ENCODE peak calls at places on chromosomes 3 and 15, in six cellular contexts. B is AG09309, O is fibroblast of mammary gland, W is osteocyte, A is HepG2, J is fibroblast of lung. E is an unnamed sample.

GRCh38 chr3:148958681-148959080 is 32.7 kb upstream of the GYG1 start:
- DNase-seq in B (no peak), O (no peak), W (no peak), A (no peak), J (no peak), E (no peak)

GRCh38 chr3:72745146-72745976 is 102.9 kb downstream of the SHQ1 start:
- DNase-seq in B (no peak), O (no peak), W (no peak), A (no peak), J (peak), E (no peak)

GRCh38 chr15:80068578-80068977 is 9.1 kb downstream of the ZFAND6 start:
- DNase-seq in B (peak), O (peak), W (no peak), A (no peak), J (peak), E (no peak)

GRCh38 chr3:50125541-50126286 is 29.4 kb upstream of the SEMA3F start:
- DNase-seq in B (no peak), O (no peak), W (no peak), A (no peak), J (no peak), E (peak)

GRCh38 chr3:174365796-174366195 is 493.3 kb upstream of the NAALADL2 start:
- DNase-seq in B (no peak), O (no peak), W (no peak), A (no peak), J (no peak), E (no peak)

GRCh38 chr15:58875343-58875742 is 58.1 kb downstream of the SLTM start:
- DNase-seq in B (no peak), O (no peak), W (no peak), A (no peak), J (no peak), E (no peak)

GRCh38 chr3:66938338-66938963 is 59.7 kb upstream of the KBTBD8 start:
- DNase-seq in B (peak), O (peak), W (no peak), A (peak), J (peak), E (no peak)

GRCh38 chr3:146331967-146332366 is 81.1 kb upstream of the PLSCR4 start:
- DNase-seq in B (no peak), O (no peak), W (no peak), A (no peak), J (no peak), E (no peak)

GRCh38 chr3:172524611-172525010 is 1.4 kb upstream of the TNFSF10 start:
- DNase-seq in B (no peak), O (peak), W (no peak), A (no peak), J (peak), E (no peak)

GRCh38 chr3:48782046-48782445 is 65.0 kb upstream of the IP6K2 start:
- DNase-seq in B (no peak), O (no peak), W (no peak), A (no peak), J (no peak), E (no peak)

GRCh38 chr3:123100192-123100776 is 33.5 kb downstream of the PDIA5 start:
- DNase-seq in B (no peak), O (no peak), W (no peak), A (no peak), J (no peak), E (no peak)

GRCh38 chr15:61169275-61169903 is 59.7 kb downstream of the RORA start:
- DNase-seq in B (no peak), O (no peak), W (no peak), A (no peak), J (no peak), E (no peak)

GRCh38 chr15:62603757-62604156 is 438.7 kb upstream of the C2CD4B start:
- DNase-seq in B (peak), O (peak), W (no peak), A (no peak), J (peak), E (no peak)

GRCh38 chr3:46393554-46394434 is 13.1 kb downstream of the CCR5AS start:
- DNase-seq in B (no peak), O (peak), W (no peak), A (no peak), J (no peak), E (no peak)

GRCh38 chr3:108180214-108180613 is 42.0 kb downstream of the IFT57 start:
- DNase-seq in B (no peak), O (peak), W (no peak), A (no peak), J (peak), E (no peak)

GRCh38 chr3:183028416-183028815 is 48.1 kb upstream of the DCUN1D1 start:
- DNase-seq in B (no peak), O (no peak), W (no peak), A (no peak), J (no peak), E (no peak)

GRCh38 chr3:124529826-124530571 is 200.3 kb upstream of the UMPS start:
- DNase-seq in B (no peak), O (peak), W (no peak), A (no peak), J (peak), E (no peak)

GRCh38 chr3:35739181-35739809 is 100.0 kb downstream of the ARPP21 start:
- DNase-seq in B (no peak), O (no peak), W (no peak), A (no peak), J (no peak), E (no peak)

GRCh38 chr15:47431501-47431900 is 285.8 kb upstream of the SEMA6D start:
- DNase-seq in B (peak), O (peak), W (no peak), A (peak), J (peak), E (no peak)

GRCh38 chr15:71559098-71559497 is 251.3 kb upstream of the NR2E3 start:
- DNase-seq in B (peak), O (peak), W (no peak), A (no peak), J (peak), E (no peak)

GRCh38 chr3:25820372-25820771 is 30.5 kb downstream of the OXSM start:
- DNase-seq in B (peak), O (peak), W (no peak), A (no peak), J (peak), E (no peak)

GRCh38 chr15:42404461-42405235 is 45.3 kb downstream of the CAPN3 start:
- DNase-seq in B (no peak), O (no peak), W (no peak), A (peak), J (no peak), E (no peak)

GRCh38 chr3:142270407-142270806 is 45.0 kb upstream of the GK5 start:
- DNase-seq in B (no peak), O (peak), W (no peak), A (no peak), J (no peak), E (no peak)
- TF ChIP-seq CTCF in B (no peak), O (no peak), W (no peak), A (peak), J (no peak), E (peak)

GRCh38 chr3:157479464-157480243 is 23.6 kb downstream of the VEPH1 start:
- DNase-seq in B (no peak), O (no peak), W (no peak), A (no peak), J (no peak), E (no peak)
- TF ChIP-seq CTCF in B (no peak), O (no peak), W (no peak), A (no peak), J (no peak), E (no peak)

DNA sequence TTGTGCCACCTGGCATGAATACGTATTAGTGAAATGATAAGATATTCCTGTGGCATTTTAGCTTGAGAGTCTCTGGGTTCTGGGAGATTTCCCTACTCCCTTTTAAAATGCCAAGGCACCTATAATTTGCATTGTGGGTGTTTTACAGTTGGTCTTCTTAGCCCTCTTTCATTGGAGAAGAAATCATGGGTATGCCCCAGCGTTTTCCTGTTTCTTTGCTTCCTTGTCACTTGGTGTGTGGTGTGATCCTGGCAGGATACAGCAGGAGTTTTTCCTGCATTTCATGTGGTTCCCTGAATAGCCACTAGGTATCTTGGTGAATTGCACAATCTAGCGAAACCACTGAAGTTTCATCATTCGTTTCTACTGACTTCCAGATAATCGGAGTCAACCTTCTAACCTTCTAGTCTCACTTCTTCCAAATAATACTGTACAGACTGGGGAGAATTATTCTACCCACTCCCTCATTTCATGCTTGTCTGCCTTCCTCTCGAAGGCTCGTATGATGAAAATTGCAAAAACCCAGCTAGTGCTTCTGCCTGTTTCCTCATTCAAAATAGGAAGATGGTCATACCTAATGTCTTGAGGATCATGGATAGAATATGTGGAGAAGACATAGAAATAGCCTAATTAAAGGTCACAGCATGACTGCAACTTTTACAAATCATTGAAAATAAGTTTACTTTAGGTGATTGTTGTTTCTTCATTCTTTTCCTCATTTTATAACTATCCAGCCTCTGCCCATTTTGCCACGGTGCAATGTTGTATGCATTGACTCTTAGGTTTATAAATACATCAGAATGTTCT is 2.7 kb downstream of the BHLHE40 start:
- DNase-seq in B (no peak), O (peak), W (no peak), A (peak), J (peak), E (no peak)
- TF ChIP-seq CTCF in B (peak), O (peak), W (peak), A (peak), J (peak), E (peak)

GRCh38 chr15:73268457-73268856 is 100.3 kb downstream of the HCN4 start:
- DNase-seq in B (no peak), O (no peak), W (no peak), A (no peak), J (no peak), E (no peak)

GRCh38 chr15:73264881-73265280 is 103.9 kb downstream of the HCN4 start:
- DNase-seq in B (no peak), O (no peak), W (no peak), A (no peak), J (no peak), E (no peak)

GRCh38 chr15:73270366-73271097 is 98.2 kb downstream of the HCN4 start:
- DNase-seq in B (no peak), O (peak), W (no peak), A (peak), J (no peak), E (no peak)

GRCh38 chr15:73265536-73266153 is 103.1 kb downstream of the HCN4 start:
- DNase-seq in B (no peak), O (peak), W (no peak), A (peak), J (peak), E (no peak)
- TF ChIP-seq CTCF in B (peak), O (peak), W (peak), A (peak), J (peak), E (peak)

DNA sequence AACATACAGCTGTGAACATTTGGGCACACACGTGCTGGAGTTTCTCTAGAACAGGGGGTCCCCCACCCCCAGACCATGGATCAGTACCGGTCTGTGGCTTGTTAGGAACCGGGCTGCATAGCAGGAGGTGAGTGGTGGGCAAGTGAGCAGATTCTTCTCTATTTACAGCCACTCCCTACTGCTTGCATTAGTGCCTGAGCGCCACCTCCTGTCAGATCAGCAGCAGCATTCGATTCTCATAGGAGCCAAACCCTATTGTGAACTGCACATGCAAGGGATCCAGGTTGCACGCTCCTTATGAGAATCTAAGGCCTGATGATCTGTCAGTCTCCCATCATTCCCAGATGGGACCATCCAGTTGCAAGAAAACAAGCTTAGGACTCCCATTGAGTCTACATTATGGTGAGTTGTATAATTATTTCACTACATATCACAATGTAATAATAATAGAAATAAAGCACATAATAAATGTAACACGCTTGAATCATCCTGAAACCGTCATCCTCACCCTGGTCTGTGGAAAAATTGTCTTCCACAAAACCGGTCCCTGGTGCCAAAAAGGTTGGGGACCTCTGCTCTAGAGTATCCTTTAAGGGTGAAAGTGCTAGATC is 25.8 kb downstream of the CHRM5 start:
- DNase-seq in B (no peak), O (peak), W (no peak), A (peak), J (peak), E (no peak)
- TF ChIP-seq CTCF in B (peak), O (peak), W (peak), A (peak), J (peak), E (peak)

GRCh38 chr3:128498901-128499530 is 6.0 kb upstream of the GATA2 start:
- DNase-seq in B (no peak), O (no peak), W (peak), A (no peak), J (no peak), E (peak)

GRCh38 chr3:128497305-128498126 is 4.5 kb upstream of the GATA2 start:
- DNase-seq in B (no peak), O (no peak), W (peak), A (no peak), J (peak), E (peak)

GRCh38 chr3:128496602-128497304 is 3.8 kb upstream of the GATA2 start:
- DNase-seq in B (no peak), O (peak), W (peak), A (no peak), J (peak), E (peak)

GRCh38 chr3:128499724-128500275 is 6.8 kb upstream of the GATA2 start:
- DNase-seq in B (no peak), O (peak), W (no peak), A (no peak), J (peak), E (peak)

GRCh38 chr3:128498127-128498626 is 5.2 kb upstream of the GATA2 start:
- DNase-seq in B (no peak), O (no peak), W (peak), A (no peak), J (no peak), E (peak)
- TF ChIP-seq CTCF in B (no peak), O (no peak), W (no peak), A (no peak), J (no peak), E (peak)

DNA sequence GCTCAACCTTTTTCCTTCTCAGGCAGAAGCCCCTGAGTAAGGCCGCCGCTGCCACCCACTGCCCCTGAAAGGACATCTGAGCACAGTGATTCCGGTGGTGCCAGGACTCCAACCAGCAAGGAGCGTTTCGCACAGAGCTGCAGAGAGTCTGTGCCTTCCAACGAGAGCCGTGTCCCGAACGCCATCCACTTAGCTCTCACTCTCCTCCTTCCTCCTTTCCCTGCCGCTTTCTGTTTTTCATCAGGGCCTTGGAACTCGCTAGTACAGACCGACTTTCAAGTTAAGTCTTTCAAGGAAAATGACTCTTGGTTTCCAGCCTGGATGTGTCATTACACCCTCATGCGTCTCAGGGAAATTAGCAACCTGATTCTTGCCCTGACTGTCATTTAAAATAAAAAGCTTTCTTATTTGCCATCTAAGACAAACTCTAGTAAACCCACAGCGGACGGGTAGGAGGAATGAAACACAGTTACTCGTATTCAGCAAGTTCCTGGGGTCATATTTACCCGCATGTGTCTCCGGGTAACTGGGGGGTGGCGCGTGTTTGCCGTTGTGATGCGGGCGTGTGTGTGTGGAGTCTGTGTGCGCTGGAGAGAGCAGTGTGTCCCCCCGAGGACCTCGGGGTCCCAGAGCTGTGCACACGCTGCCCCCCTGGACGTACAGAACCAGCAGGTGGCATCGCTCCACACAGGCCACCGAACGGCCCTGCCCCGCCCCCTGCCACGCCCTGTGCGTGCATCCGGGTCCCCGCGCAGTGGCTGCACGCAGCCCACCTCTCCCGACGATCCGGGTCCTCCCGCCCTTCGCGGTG is 30.4 kb upstream of the ALDH1A3 start:
- DNase-seq in B (no peak), O (peak), W (peak), A (no peak), J (peak), E (no peak)
- TF ChIP-seq CTCF in B (peak), O (no peak), W (no peak), A (no peak), J (peak), E (no peak)

GRCh38 chr3:129983561-129983960 is 9.0 kb downstream of the TRH start:
- DNase-seq in B (no peak), O (no peak), W (no peak), A (no peak), J (no peak), E (no peak)
- TF ChIP-seq CTCF in B (no peak), O (no peak), W (no peak), A (no peak), J (no peak), E (no peak)